ENCODE peak calls at places on chromosomes 4 and X, in five cellular contexts. K, Y, A, D and X are unnamed samples.
A peak's percentile ranks its signal among the peaks of the same experiment; 100 is the strongest.

GRCh38 chrX:47637546-47638195 is 7.9 kb upstream of the CFP start:
- DNase-seq in D (no peak), K (peak; percentile 32), A (no peak), Y (no peak), X (no peak)

GRCh38 chr4:157220026-157220881 is at the start of gene GRIA2:
- DNase-seq in Y (peak; percentile 67), D (no peak), K (peak; percentile 54), A (no peak), X (no peak)

GRCh38 chr4:104749062-104749461 is 254.4 kb upstream of the CXXC4 start:
- DNase-seq in K (no peak), D (no peak), A (no peak), Y (no peak), X (no peak)

GRCh38 chrX:124307253-124307907 is 25.1 kb upstream of the TEX13D start:
- DNase-seq in Y (no peak), D (no peak), K (no peak), A (no peak), X (no peak)

GRCh38 chr4:128721896-128722295 is 87.6 kb upstream of the JADE1 start:
- DNase-seq in K (no peak), Y (no peak), D (no peak), A (no peak), X (no peak)

GRCh38 chr4:22338806-22339205 is 177.1 kb downstream of the ADGRA3 start:
- DNase-seq in K (no peak), Y (no peak), D (no peak), A (no peak), X (no peak)

GRCh38 chr4:14842964-14843630 is 159.2 kb upstream of the CPEB2 start:
- DNase-seq in A (no peak), Y (no peak), D (no peak), K (no peak), X (no peak)

GRCh38 chr4:52748432-52748831 is 2.8 kb downstream of the ERVMER34-1 start:
- DNase-seq in D (no peak), Y (no peak), K (no peak), A (no peak), X (no peak)

GRCh38 chr4:94931626-94932025 is 173.9 kb downstream of the BMPR1B start:
- DNase-seq in A (no peak), Y (no peak), K (no peak), D (no peak), X (no peak)

GRCh38 chr4:84750260-84750955 is 167.5 kb downstream of the CDS1 start:
- DNase-seq in Y (no peak), A (no peak), D (peak; percentile 12), K (peak; percentile 27), X (no peak)

GRCh38 chrX:153688900-153689590 is 1.3 kb downstream of the SLC6A8 start:
- DNase-seq in Y (no peak), K (peak; percentile 61), D (no peak), A (no peak), X (no peak)
- TF ChIP-seq POLR2A in Y (no peak), K (no peak), D (no peak), A (no peak), X (no peak)

DNA sequence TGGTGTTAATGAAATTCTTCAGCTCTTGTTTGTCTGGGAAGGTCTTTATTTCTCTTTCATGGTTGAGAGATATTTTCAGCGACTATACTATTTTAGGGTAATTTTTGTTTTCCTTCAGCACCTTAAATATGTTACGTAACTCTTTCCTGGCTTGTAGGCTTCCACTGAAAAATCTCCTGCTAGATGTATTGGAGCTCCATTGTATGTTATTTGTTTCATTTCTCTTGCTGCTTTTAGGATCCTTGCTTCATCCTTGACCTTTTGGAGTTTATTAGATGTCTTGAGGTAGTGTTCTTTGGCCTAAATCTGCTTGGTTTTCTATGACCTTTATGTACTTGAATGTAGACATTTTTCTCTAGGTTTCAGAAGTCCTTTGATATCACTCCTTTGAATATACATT is 93.6 kb downstream of the MMRN1 start:
- DNase-seq in A (no peak), D (no peak), Y (no peak), K (no peak), X (no peak)
- TF ChIP-seq POLR2A in A (no peak), D (no peak), Y (no peak), K (no peak), X (no peak)

GRCh38 chr4:6435010-6435409 is 37.4 kb downstream of the PPP2R2C start:
- DNase-seq in A (no peak), Y (no peak), K (no peak), D (no peak), X (no peak)
- TF ChIP-seq POLR2A in A (no peak), Y (no peak), K (no peak), D (no peak), X (no peak)

GRCh38 chrX:130110379-130111219 is at the start of gene ELF4:
- DNase-seq in A (peak; percentile 60), D (no peak), K (peak; percentile 21), Y (peak; percentile 57), X (no peak)
- TF ChIP-seq POLR2A in A (no peak), D (no peak), K (no peak), Y (no peak), X (no peak)

GRCh38 chr4:763191-763810 is 57.7 kb downstream of the PCGF3 start:
- DNase-seq in K (peak; percentile 24), D (no peak), Y (no peak), A (no peak), X (no peak)
- TF ChIP-seq POLR2A in K (no peak), D (no peak), Y (no peak), A (no peak), X (no peak)

DNA sequence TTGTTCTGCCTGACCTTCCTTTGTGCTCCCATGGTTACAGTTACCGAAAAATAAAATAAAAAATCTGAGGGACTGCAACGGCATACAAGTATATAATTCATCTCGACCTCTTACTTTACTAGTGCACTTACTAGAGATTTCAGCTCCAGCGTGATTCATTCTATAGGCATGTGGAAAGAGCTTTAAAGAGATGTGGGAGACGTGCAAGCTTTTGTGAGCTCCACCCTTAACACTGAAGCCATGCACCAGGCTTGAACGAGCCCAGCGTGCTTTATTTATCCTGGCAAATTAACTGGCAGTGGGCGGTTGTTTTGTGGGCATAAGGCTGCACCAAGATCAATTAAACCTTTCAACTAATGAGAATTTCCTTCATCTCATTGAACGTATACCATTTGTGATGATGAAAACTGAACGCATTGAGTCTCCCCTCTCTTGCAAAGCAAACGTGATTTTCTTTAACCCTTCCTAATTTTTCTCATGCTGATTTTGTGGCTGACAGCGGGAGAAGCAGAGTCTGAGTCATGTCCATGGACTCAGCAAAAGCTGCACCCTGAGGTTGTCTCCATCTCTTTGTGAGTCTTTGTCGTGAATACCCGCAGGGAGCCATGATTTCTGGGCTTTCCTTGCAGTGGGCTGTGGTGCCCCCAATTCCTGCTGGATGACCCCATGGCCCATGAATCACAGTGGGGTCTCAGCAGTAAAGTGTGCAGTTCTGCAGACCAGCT is 60.1 kb downstream of the MXRA5 start:
- DNase-seq in Y (no peak), A (no peak), D (peak; percentile 31), K (no peak), X (no peak)
- TF ChIP-seq POLR2A in Y (no peak), A (no peak), D (no peak), K (no peak), X (no peak)

GRCh38 chr4:99848576-99848975 is 31.9 kb downstream of the DAPP1 start:
- DNase-seq in D (no peak), A (no peak), Y (no peak), K (no peak), X (no peak)

GRCh38 chr4:99845708-99846469 is 29.3 kb downstream of the DAPP1 start:
- DNase-seq in K (no peak), Y (no peak), A (no peak), D (no peak), X (no peak)

GRCh38 chr4:99845179-99845578 is 28.6 kb downstream of the DAPP1 start:
- DNase-seq in K (no peak), Y (no peak), A (no peak), D (no peak), X (no peak)

GRCh38 chr4:99846891-99847290 is 30.3 kb downstream of the DAPP1 start:
- DNase-seq in D (no peak), K (no peak), A (no peak), Y (no peak), X (no peak)

GRCh38 chr4:99847362-99847976 is 30.8 kb downstream of the DAPP1 start:
- DNase-seq in A (peak; percentile 25), K (no peak), D (no peak), Y (no peak), X (no peak)
- TF ChIP-seq POLR2A in A (no peak), K (no peak), D (no peak), Y (no peak), X (no peak)

GRCh38 chr4:139630991-139631390 is 34.6 kb upstream of the MGST2 start:
- DNase-seq in A (no peak), D (no peak), K (no peak), Y (no peak), X (no peak)

GRCh38 chr4:139633661-139634060 is 32.0 kb upstream of the MGST2 start:
- DNase-seq in D (no peak), K (peak; percentile 54), A (no peak), Y (peak; percentile 51), X (no peak)

GRCh38 chr4:139633195-139633594 is 32.4 kb upstream of the MGST2 start:
- DNase-seq in D (no peak), K (no peak), A (no peak), Y (no peak), X (no peak)

GRCh38 chr4:139628184-139629012 is 37.2 kb upstream of the MGST2 start:
- DNase-seq in Y (no peak), K (no peak), D (no peak), A (no peak), X (no peak)

DNA sequence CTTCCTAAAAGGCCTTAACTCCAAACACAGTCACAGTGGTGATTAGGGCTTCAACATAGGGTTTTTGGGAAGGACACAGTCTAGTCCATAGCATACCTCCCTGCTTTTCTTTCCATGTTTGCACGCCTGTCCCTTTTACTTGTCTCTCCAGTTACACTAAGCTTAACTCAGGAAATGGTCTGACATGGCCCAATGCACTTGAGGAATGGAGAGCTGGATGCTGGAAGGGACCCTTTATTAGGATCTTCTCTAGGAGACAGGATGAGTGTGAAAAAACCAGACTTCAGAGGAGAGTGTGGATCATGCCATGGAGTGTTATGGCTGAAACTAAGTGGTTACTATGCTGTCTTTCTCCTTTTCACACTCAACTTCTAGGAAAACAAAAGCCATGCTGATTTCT is 35.9 kb upstream of the MGST2 start:
- DNase-seq in Y (no peak), K (no peak), D (no peak), A (no peak), X (no peak)
- TF ChIP-seq POLR2A in Y (no peak), K (no peak), D (no peak), A (no peak), X (no peak)

DNA sequence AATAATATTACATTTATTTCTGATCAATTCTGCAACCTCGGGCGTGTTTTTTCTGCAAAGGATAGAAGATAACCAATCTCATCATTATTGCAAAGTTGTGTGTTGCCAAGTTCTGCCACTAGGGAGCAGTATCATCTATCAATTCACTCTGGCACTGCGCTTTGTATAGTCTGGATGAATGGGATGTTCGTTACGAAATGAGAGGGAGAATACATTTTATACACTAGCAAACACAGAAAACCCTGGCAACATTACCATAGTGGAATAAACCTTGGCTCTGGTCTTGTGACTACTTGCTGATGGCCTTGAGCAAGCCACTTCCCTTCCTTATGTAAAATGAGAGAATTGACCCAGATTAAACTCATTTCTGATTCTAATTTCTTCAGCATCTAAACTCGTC is 97.5 kb upstream of the ZNF518B start:
- DNase-seq in A (no peak), Y (peak; percentile 27), D (peak; percentile 56), K (peak; percentile 56), X (no peak)
- TF ChIP-seq POLR2A in A (no peak), Y (no peak), D (no peak), K (no peak), X (no peak)